ENCODE peak calls at places on chromosomes 12 and 14, in ten cellular contexts. F is EH, Y is activated T-helper 1 cell treated with Interleukin-2 at 50 U/mL for 16 hours, K is glutamatergic neuron, X is neural crest cell, G is iPS DF 6.9, R is T-helper 9 cell, I is tibial nerve, P is mesendoderm, H is T-helper 17 cell. B is an unnamed sample.

GRCh38 chr12:109542876-109543275 is 30.4 kb downstream of the MMAB start:
- DNase-seq in I (no peak), F (no peak), X (no peak), K (no peak), R (no peak), P (no peak), H (no peak), G (no peak), Y (no peak), B (no peak)

GRCh38 chr14:86035882-86036281 is 505.9 kb downstream of the FLRT2 start:
- DNase-seq in I (no peak), R (no peak), Y (no peak), X (no peak), P (peak), K (peak), G (peak), H (no peak), F (peak), B (no peak)

GRCh38 chr12:116701432-116701831 is 36.4 kb downstream of the SPRING1 start:
- DNase-seq in R (no peak), X (no peak), I (no peak), H (no peak), K (no peak), Y (no peak), F (no peak), P (no peak), G (no peak), B (no peak)

GRCh38 chr12:44654641-44655625 is 221.2 kb downstream of the NELL2 start:
- DNase-seq in P (peak), F (no peak), I (no peak), H (no peak), Y (no peak), X (no peak), G (no peak), K (peak), R (no peak), B (no peak)

GRCh38 chr12:52189376-52190174 is 2.2 kb downstream of the KRT80 start:
- DNase-seq in H (no peak), I (no peak), R (no peak), Y (no peak), X (no peak), G (no peak), F (peak), K (no peak), P (peak), B (no peak)

GRCh38 chr12:67069451-67070306 is 199.5 kb upstream of the CAND1 start:
- DNase-seq in F (peak), P (peak), R (peak), I (no peak), K (peak), Y (peak), X (peak), H (peak), G (no peak), B (peak)

GRCh38 chr12:113857371-113857770 is 108.8 kb downstream of the RBM19 start:
- DNase-seq in I (no peak), P (no peak), Y (no peak), K (no peak), X (no peak), G (no peak), H (no peak), R (no peak), F (no peak), B (no peak)

GRCh38 chr12:12365931-12366431 is 9.1 kb downstream of the BORCS5 start:
- DNase-seq in I (no peak), G (no peak), F (no peak), R (no peak), X (no peak), P (no peak), K (no peak), H (no peak), Y (no peak), B (no peak)

GRCh38 chr12:113846275-113846674 is 119.8 kb downstream of the RBM19 start:
- DNase-seq in R (no peak), P (peak), K (no peak), G (no peak), X (no peak), F (peak), H (no peak), I (no peak), Y (no peak), B (no peak)

GRCh38 chr12:104737682-104738370 is 220.3 kb downstream of the SLC41A2 start:
- DNase-seq in G (no peak), H (no peak), I (no peak), Y (no peak), P (no peak), F (no peak), R (no peak), X (peak), K (peak), B (no peak)